ENCODE peak calls at places on chromosomes 4 and X, in five cellular contexts. One of them, this sample, is unnamed. For H3K4me1, the result is how much of the 10 kb centered on the place peaks cover.

GRCh38 chr4:90958256-90958895 is 831.2 kb downstream of the CCSER1 start:
- DNase-seq in left lung: no peak
- DNase-seq in fibroblast of lung: peak
- DNase-seq in heart left ventricle: no peak
- DNase-seq in tibial nerve: no peak
- DNase-seq in this sample: no peak

GRCh38 chr4:87901426-87901825 is 68.7 kb downstream of the MEPE start:
- DNase-seq in left lung: no peak
- DNase-seq in fibroblast of lung: peak
- DNase-seq in heart left ventricle: no peak
- DNase-seq in tibial nerve: no peak
- DNase-seq in this sample: no peak

GRCh38 chrX:292900-293897 is 12.0 kb downstream of the PLCXD1 start:
- DNase-seq in left lung: peak
- DNase-seq in fibroblast of lung: no peak
- DNase-seq in heart left ventricle: peak
- DNase-seq in tibial nerve: no peak
- DNase-seq in this sample: no peak

GRCh38 chr4:124640037-124640730 is 72.3 kb downstream of the ANKRD50 start:
- DNase-seq in left lung: no peak
- DNase-seq in fibroblast of lung: peak
- DNase-seq in heart left ventricle: no peak
- DNase-seq in tibial nerve: no peak
- DNase-seq in this sample: no peak

GRCh38 chrX:139483721-139484120 is 46.8 kb upstream of the F9 start:
- DNase-seq in left lung: no peak
- DNase-seq in fibroblast of lung: no peak
- DNase-seq in heart left ventricle: no peak
- DNase-seq in tibial nerve: no peak
- DNase-seq in this sample: no peak

GRCh38 chrX:8663325-8663724 is 68.6 kb downstream of the ANOS1 start:
- DNase-seq in left lung: no peak
- DNase-seq in fibroblast of lung: peak
- DNase-seq in heart left ventricle: no peak
- DNase-seq in tibial nerve: no peak
- DNase-seq in this sample: no peak

GRCh38 chrX:70044541-70045245 is 5.0 kb downstream of the AWAT2 start:
- DNase-seq in left lung: no peak
- DNase-seq in fibroblast of lung: no peak
- DNase-seq in heart left ventricle: no peak
- DNase-seq in tibial nerve: no peak
- DNase-seq in this sample: no peak

GRCh38 chrX:154368630-154369452 is 5.6 kb downstream of the FLNA start:
- DNase-seq in left lung: peak
- DNase-seq in fibroblast of lung: peak
- DNase-seq in heart left ventricle: peak
- DNase-seq in tibial nerve: peak
- DNase-seq in this sample: peak

GRCh38 chrX:114584434-114584943 is 603 bp downstream of the HTR2C start:
- DNase-seq in left lung: peak
- DNase-seq in fibroblast of lung: no peak
- DNase-seq in heart left ventricle: no peak
- DNase-seq in tibial nerve: no peak
- DNase-seq in this sample: no peak

GRCh38 chr4:25925486-25926201 is 11.6 kb downstream of the SMIM20 start:
- DNase-seq in left lung: no peak
- DNase-seq in fibroblast of lung: peak
- DNase-seq in heart left ventricle: peak
- DNase-seq in tibial nerve: peak
- DNase-seq in this sample: no peak

GRCh38 chrX:153423652-153424051 is 12.4 kb downstream of the ZFP92 start:
- DNase-seq in left lung: no peak
- DNase-seq in fibroblast of lung: no peak
- DNase-seq in heart left ventricle: no peak
- DNase-seq in tibial nerve: no peak
- DNase-seq in this sample: no peak

GRCh38 chr4:72951147-72951546 is 118.4 kb downstream of the COX18 start:
- DNase-seq in left lung: no peak
- DNase-seq in fibroblast of lung: peak
- DNase-seq in heart left ventricle: no peak
- DNase-seq in tibial nerve: no peak
- DNase-seq in this sample: no peak
- TF ChIP-seq CTCF in left lung: peak
- TF ChIP-seq CTCF in fibroblast of lung: no peak
- TF ChIP-seq CTCF in heart left ventricle: no peak
- TF ChIP-seq CTCF in tibial nerve: no peak
- TF ChIP-seq CTCF in this sample: no peak

GRCh38 chr4:1198070-1198844 is 25.9 kb upstream of the SPON2 start:
- DNase-seq in left lung: no peak
- DNase-seq in fibroblast of lung: peak
- DNase-seq in heart left ventricle: no peak
- DNase-seq in tibial nerve: peak
- DNase-seq in this sample: peak
- H3K4me3 ChIP-seq in left lung: no peak
- H3K4me3 ChIP-seq in fibroblast of lung: no peak
- H3K4me3 ChIP-seq in heart left ventricle: no peak
- H3K4me3 ChIP-seq in tibial nerve: no peak
- H3K4me3 ChIP-seq in this sample: no peak

DNA sequence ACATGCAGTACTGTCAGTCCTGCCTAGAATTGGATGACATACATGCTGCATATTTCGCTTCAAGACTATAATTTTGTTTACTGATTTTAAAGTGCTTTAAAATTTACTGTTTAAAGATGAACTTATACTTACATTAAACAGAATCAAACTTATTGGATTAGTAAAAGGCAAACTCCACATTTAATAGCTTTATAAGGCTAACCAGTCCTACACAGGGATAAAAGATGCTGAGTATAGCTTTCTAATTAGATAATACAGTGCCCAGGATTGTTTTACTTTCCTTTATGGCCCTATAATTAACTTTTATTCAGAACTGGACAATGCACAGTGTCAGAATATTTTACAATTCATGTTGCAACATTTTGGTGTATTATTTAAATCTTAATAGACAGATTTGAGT is 646.0 kb downstream of the TRAM1L1 start:
- DNase-seq in left lung: no peak
- DNase-seq in fibroblast of lung: no peak
- DNase-seq in heart left ventricle: no peak
- DNase-seq in tibial nerve: no peak
- DNase-seq in this sample: no peak
- H3K4me1 ChIP-seq in left lung: under half
- H3K4me1 ChIP-seq in fibroblast of lung: under half
- H3K4me1 ChIP-seq in heart left ventricle: under half
- H3K4me1 ChIP-seq in tibial nerve: under half
- H3K4me1 ChIP-seq in this sample: under half

GRCh38 chr4:140331245-140331644 is 42.2 kb upstream of the SCOC start:
- DNase-seq in left lung: no peak
- DNase-seq in fibroblast of lung: no peak
- DNase-seq in heart left ventricle: no peak
- DNase-seq in tibial nerve: no peak
- DNase-seq in this sample: no peak
- TF ChIP-seq CTCF in left lung: no peak
- TF ChIP-seq CTCF in fibroblast of lung: no peak
- TF ChIP-seq CTCF in heart left ventricle: no peak
- TF ChIP-seq CTCF in tibial nerve: no peak
- TF ChIP-seq CTCF in this sample: no peak

GRCh38 chrX:103918050-103918449 is 44.4 kb upstream of the TMSB15B start:
- DNase-seq in left lung: no peak
- DNase-seq in fibroblast of lung: peak
- DNase-seq in heart left ventricle: peak
- DNase-seq in tibial nerve: peak
- DNase-seq in this sample: no peak

GRCh38 chrX:103913356-103914020 is 48.9 kb upstream of the TMSB15B start:
- DNase-seq in left lung: no peak
- DNase-seq in fibroblast of lung: peak
- DNase-seq in heart left ventricle: no peak
- DNase-seq in tibial nerve: no peak
- DNase-seq in this sample: no peak

GRCh38 chrX:103919336-103919682 is 43.1 kb upstream of the TMSB15B start:
- DNase-seq in left lung: no peak
- DNase-seq in fibroblast of lung: peak
- DNase-seq in heart left ventricle: no peak
- DNase-seq in tibial nerve: no peak
- DNase-seq in this sample: no peak

GRCh38 chrX:103918584-103919335 is 43.7 kb upstream of the TMSB15B start:
- DNase-seq in left lung: peak
- DNase-seq in fibroblast of lung: peak
- DNase-seq in heart left ventricle: peak
- DNase-seq in tibial nerve: peak
- DNase-seq in this sample: peak
- H3K4me3 ChIP-seq in left lung: peak
- H3K4me3 ChIP-seq in fibroblast of lung: peak
- H3K4me3 ChIP-seq in heart left ventricle: peak
- H3K4me3 ChIP-seq in tibial nerve: peak
- H3K4me3 ChIP-seq in this sample: peak

This sample was measured in right atrium auricular region.